ENCODE peak calls at places on chromosomes 2 and 18, in four cellular contexts. Q is Calu3; F is CD8-positive, alpha-beta T cell; Z is hepatocyte. D is an unnamed sample.

GRCh38 chr2:57987835-57988573 is 58.6 kb upstream of the VRK2 start:
- DNase-seq in Q (no peak), F (no peak), Z (no peak), D (no peak)

GRCh38 chr2:233053928-233054774 is 6.0 kb upstream of the INPP5D start:
- DNase-seq in Q (peak), F (peak), Z (peak), D (peak)

GRCh38 chr2:105449083-105449482 is 50.2 kb upstream of the FHL2 start:
- DNase-seq in Q (no peak), F (no peak), Z (peak), D (no peak)

GRCh38 chr2:10520154-10520553 is 72.0 kb upstream of the ODC1 start:
- DNase-seq in Q (no peak), F (no peak), Z (no peak), D (no peak)

GRCh38 chr2:55048514-55048924 is 1.7 kb downstream of the RTN4 start:
- DNase-seq in Q (peak), F (no peak), Z (peak), D (no peak)

GRCh38 chr2:64332300-64332699 is 121.7 kb upstream of the LGALSL start:
- DNase-seq in Q (no peak), F (no peak), Z (no peak), D (no peak)

GRCh38 chr2:23425338-23425871 is 40.4 kb downstream of the KLHL29 start:
- DNase-seq in Q (no peak), F (no peak), Z (no peak), D (no peak)

GRCh38 chr2:142038826-142039225 is 92.0 kb downstream of the LRP1B start:
- DNase-seq in Q (no peak), F (no peak), Z (no peak), D (no peak)

GRCh38 chr2:163171786-163172549 is 333.4 kb upstream of the KCNH7 start:
- DNase-seq in Q (no peak), F (no peak), Z (no peak), D (no peak)

GRCh38 chr2:229591611-229592010 is 122.7 kb downstream of the DNER start:
- DNase-seq in Q (no peak), F (no peak), Z (no peak), D (no peak)

GRCh38 chr18:38933322-38933721 is 1367.7 kb upstream of the CELF4 start:
- DNase-seq in Q (no peak), F (no peak), Z (no peak), D (no peak)

GRCh38 chr2:161208527-161209139 is 48.4 kb downstream of the TANK start:
- DNase-seq in Q (no peak), F (no peak), Z (peak), D (no peak)

GRCh38 chr2:219675206-219675605 is 47.8 kb downstream of the SLC4A3 start:
- DNase-seq in Q (no peak), F (no peak), Z (no peak), D (no peak)

GRCh38 chr2:28544915-28545589 is 49.2 kb downstream of the PLB1 start:
- DNase-seq in Q (peak), F (no peak), Z (peak), D (peak)

GRCh38 chr2:215489288-215489848 is 53.5 kb upstream of the FN1 start:
- DNase-seq in Q (no peak), F (no peak), Z (no peak), D (no peak)

GRCh38 chr2:75560022-75560767 is 544 bp downstream of the EVA1A start:
- DNase-seq in Q (peak), F (no peak), Z (peak), D (no peak)

GRCh38 chr18:61333746-61334490 is 688 bp downstream of the CDH20 start:
- DNase-seq in Q (no peak), F (no peak), Z (peak), D (no peak)

GRCh38 chr2:43343573-43344304 is 117.3 kb upstream of the ZFP36L2 start:
- DNase-seq in Q (no peak), F (no peak), Z (peak), D (no peak)

GRCh38 chr2:33372940-33373553 is 103.4 kb upstream of the RASGRP3 start:
- DNase-seq in Q (peak), F (no peak), Z (peak), D (no peak)

D was measured in natural killer cell.